ENCODE peak calls at places on chromosome 19, in nine cellular contexts. P, U, L, Q, E, T, G, A and C are unnamed samples.
A peak's percentile ranks its signal among the peaks of the same experiment; 100 is the strongest.

GRCh38 chr19:18792661-18793060 is 1.6 kb upstream of the COMP start:
- ATAC-seq in P (no peak), U (no peak), L (no peak), Q (no peak), E (no peak), T (no peak), G (no peak), A (no peak), C (no peak)

GRCh38 chr19:46542428-46543230 is 47.0 kb upstream of the PNMA8B start:
- ATAC-seq in P (peak; percentile 67), U (peak; percentile 83), L (peak; percentile 79), Q (peak; percentile 88), E (peak; percentile 92), T (peak; percentile 87), G (peak; percentile 82), A (peak; percentile 87), C (peak; percentile 86)

GRCh38 chr19:38142176-38143035 is 81.6 kb downstream of the DPF1 start:
- ATAC-seq in P (no peak), U (peak; percentile 58), L (peak; percentile 96), Q (peak; percentile 93), E (peak; percentile 94), T (peak; percentile 82), G (no peak), A (peak; percentile 56), C (no peak)

GRCh38 chr19:39145180-39145953 is 19.8 kb downstream of the PAK4 start:
- ATAC-seq in P (no peak), U (peak; percentile 79), L (peak; percentile 20), Q (no peak), E (no peak), T (peak; percentile 62), G (peak; percentile 57), A (peak; percentile 18), C (peak; percentile 67)

GRCh38 chr19:3179739-3180293 is 1.2 kb downstream of the S1PR4 start:
- ATAC-seq in P (no peak), U (no peak), L (no peak), Q (no peak), E (no peak), T (no peak), G (no peak), A (peak; percentile 15), C (no peak)

GRCh38 chr19:8361921-8362793 is 1.8 kb upstream of the ANGPTL4 start:
- ATAC-seq in P (no peak), U (peak; percentile 91), L (no peak), Q (peak; percentile 76), E (no peak), T (peak; percentile 84), G (peak; percentile 95), A (peak; percentile 55), C (peak; percentile 94)

GRCh38 chr19:6710273-6711077 is 10.0 kb downstream of the C3 start:
- ATAC-seq in P (no peak), U (no peak), L (peak; percentile 85), Q (peak; percentile 47), E (peak; percentile 78), T (no peak), G (no peak), A (peak; percentile 53), C (no peak)

GRCh38 chr19:8585894-8586750 is 8.9 kb upstream of the MYO1F start:
- ATAC-seq in P (peak; percentile 70), U (peak; percentile 60), L (peak; percentile 87), Q (peak; percentile 94), E (peak; percentile 93), T (peak; percentile 48), G (no peak), A (peak; percentile 68), C (no peak)

GRCh38 chr19:48145596-48146254 is 24.4 kb downstream of the LIG1 start:
- ATAC-seq in P (no peak), U (no peak), L (no peak), Q (no peak), E (no peak), T (no peak), G (no peak), A (no peak), C (no peak)
- H3K27ac ChIP-seq in P (no peak overlapping the region), U (no peak overlapping the region), L (no peak overlapping the region), Q (no peak overlapping the region), E (no peak overlapping the region), T (no peak overlapping the region), G (no peak overlapping the region), A (no peak overlapping the region), C (no peak overlapping the region)

GRCh38 chr19:54162241-54162805 is 2.8 kb upstream of the LENG1 start:
- ATAC-seq in P (peak; percentile 11), U (peak; percentile 64), L (peak; percentile 17), Q (peak; percentile 39), E (peak; percentile 63), T (peak; percentile 47), G (peak; percentile 33), A (peak; percentile 37), C (peak; percentile 50)

GRCh38 chr19:54160182-54160811 is 776 bp upstream of the LENG1 start:
- ATAC-seq in P (no peak), U (no peak), L (peak; percentile 0), Q (peak; percentile 4), E (no peak), T (no peak), G (no peak), A (no peak), C (no peak)

GRCh38 chr19:54162884-54163283 is 3.4 kb upstream of the LENG1 start:
- ATAC-seq in P (no peak), U (no peak), L (no peak), Q (no peak), E (no peak), T (no peak), G (no peak), A (no peak), C (no peak)

GRCh38 chr19:54159352-54160181 is at the start of gene LENG1:
- ATAC-seq in P (peak; percentile 84), U (peak; percentile 93), L (peak; percentile 82), Q (peak; percentile 85), E (peak; percentile 89), T (peak; percentile 95), G (peak; percentile 93), A (peak; percentile 91), C (peak; percentile 96)

DNA sequence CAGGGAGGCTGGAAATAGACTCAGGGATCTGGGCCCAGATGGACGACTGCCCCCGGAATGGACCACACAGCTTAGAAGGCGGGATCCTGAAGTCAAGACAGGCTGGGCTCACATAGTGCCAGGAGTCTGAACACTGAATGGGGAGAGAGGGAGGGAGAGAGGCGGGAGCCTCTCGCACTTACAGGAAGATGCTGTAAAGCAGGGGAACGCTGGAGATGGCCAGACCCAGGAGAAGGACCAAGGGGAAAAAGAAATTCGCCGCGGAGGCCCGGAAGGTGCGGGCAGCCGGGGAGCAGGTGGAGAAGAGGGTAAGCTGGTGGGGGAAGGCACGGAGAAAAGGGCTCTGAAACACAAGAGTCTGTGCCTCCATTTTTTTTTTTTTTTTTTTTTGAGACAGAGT is 1.4 kb upstream of the LENG1 start:
- ATAC-seq in P (no peak), U (no peak), L (no peak), Q (no peak), E (no peak), T (no peak), G (no peak), A (no peak), C (no peak)
- H3K4me3 ChIP-seq in P (no peak overlapping the region), U (peak overlapping the region; percentile 79), L (peak overlapping the region; percentile 63), Q (peak overlapping the region; percentile 82), E (peak overlapping the region; percentile 69), T (peak overlapping the region; percentile 76), G (no peak overlapping the region), A (no peak overlapping the region), C (peak overlapping the region; percentile 56)

GRCh38 chr19:43552198-43552450 is 19.1 kb downstream of the ZNF575 start:
- ATAC-seq in P (no peak), U (no peak), L (no peak), Q (no peak), E (no peak), T (no peak), G (no peak), A (no peak), C (no peak)

GRCh38 chr19:43553656-43554055 is 20.7 kb downstream of the ZNF575 start:
- ATAC-seq in P (no peak), U (no peak), L (no peak), Q (no peak), E (no peak), T (no peak), G (no peak), A (no peak), C (no peak)

GRCh38 chr19:43555185-43555770 is 20.0 kb downstream of the XRCC1 start:
- ATAC-seq in P (peak; percentile 100), U (peak; percentile 79), L (peak; percentile 99), Q (peak; percentile 92), E (peak; percentile 97), T (peak; percentile 47), G (peak; percentile 74), A (peak; percentile 98), C (no peak)

GRCh38 chr19:43552616-43553015 is 19.6 kb downstream of the ZNF575 start:
- ATAC-seq in P (no peak), U (no peak), L (no peak), Q (no peak), E (no peak), T (no peak), G (no peak), A (no peak), C (no peak)

DNA sequence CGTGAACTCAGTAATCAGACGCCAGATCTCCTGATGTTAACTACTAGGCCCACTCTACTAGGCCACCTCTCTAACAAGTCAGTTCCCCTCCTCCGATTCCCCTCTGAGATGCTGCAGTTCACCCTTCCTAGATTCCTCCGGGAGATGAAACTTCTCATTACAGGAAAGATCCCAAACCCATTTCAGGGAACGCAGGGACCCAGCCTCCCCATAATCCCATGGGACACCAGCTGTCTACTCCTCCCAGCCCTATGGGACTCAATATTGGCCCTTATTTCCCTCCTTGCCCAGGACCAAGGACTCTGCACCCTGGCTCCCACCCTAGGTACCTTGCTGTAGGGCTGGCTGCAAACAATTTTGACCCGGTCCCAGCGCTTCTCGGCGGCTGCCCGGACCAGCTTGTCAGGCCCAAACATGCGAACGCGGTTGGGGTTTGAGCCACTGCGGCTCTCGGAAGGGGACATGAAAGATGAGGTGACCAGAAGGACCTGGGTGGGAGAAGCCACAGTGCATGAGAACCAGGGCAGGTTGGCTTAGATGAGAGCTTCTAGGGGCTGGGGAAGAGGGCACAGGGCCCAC is 20.9 kb downstream of the XRCC1 start:
- ATAC-seq in P (no peak), U (no peak), L (no peak), Q (no peak), E (no peak), T (no peak), G (no peak), A (no peak), C (no peak)
- H3K27ac ChIP-seq in P (no peak overlapping the region), U (no peak overlapping the region), L (peak overlapping the region; percentile 47), Q (no peak overlapping the region), E (no peak overlapping the region), T (no peak overlapping the region), G (no peak overlapping the region), A (peak overlapping the region; percentile 1), C (no peak overlapping the region)

DNA sequence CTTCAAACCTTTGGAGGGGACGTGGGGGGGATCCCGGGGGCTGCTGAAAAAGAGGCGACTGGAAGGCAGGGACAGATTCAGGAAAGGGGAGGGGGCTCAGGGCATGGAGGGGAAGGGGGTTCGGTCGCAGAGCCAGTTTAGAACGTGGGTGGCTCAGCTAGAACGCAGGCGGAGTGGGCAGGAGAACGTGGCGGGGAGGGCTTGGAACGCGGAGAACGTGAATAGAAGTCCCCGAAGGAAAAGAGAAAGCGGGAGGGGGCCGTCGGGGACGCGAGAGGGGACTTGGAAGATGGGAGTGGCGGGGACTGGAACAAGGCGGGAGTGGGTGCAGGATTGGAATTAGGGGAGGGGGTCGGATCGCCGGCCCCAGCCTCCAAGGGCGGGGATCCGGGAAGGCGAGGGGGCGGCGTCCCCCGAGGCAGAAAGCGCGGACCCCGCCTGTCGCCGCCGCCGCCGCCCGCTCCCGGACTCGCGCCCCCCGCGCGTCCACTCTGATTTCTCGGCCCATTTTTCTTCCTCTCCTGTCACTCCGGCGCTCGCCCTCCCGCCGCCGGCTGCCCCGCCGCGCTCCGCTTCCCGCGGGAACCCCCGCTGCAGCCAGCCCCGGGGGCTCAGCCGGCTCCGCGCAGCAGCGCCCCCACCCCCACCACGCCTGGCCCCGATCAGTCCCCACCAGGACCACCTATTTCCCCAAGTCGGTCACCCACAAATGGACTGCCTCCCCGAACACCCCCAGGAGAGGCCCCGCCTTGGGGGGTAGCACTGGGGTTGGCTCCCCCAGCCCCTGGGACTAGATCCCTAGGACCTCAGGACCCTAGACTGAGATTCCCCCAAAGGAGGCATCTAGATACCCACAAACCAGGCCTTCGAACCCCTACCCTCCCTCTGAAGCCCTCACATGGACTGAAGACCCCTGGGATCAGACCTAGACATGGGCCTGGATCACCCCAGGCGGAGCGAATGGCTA is 12.5 kb upstream of the ERFL start:
- ATAC-seq in P (no peak), U (peak; percentile 36), L (no peak), Q (no peak), E (peak; percentile 10), T (no peak), G (no peak), A (no peak), C (no peak)
- H3K4me3 ChIP-seq in P (peak overlapping the region; percentile 62), U (peak overlapping the region; percentile 52), L (peak overlapping the region; percentile 66), Q (no peak overlapping the region), E (peak overlapping the region; percentile 58), T (peak overlapping the region; percentile 60), G (peak overlapping the region; percentile 15), A (peak overlapping the region; percentile 52), C (peak overlapping the region; percentile 5)